ENCODE peak calls at places on chromosomes 1 and 21, in ten cellular contexts. One of them, this sample, is unnamed.

GRCh38 chr1:162374406-162374805 is 2.2 kb downstream of the SPATA46 start:
- DNase-seq in NCI-H510A: no peak
- DNase-seq in mucosa of descending colon: no peak
- DNase-seq in A549: no peak
- DNase-seq in activated T-cell treated with anti-CD3 and anti-CD28 coated beads for 1 hour: no peak
- DNase-seq in activated CD8-positive, alpha-beta memory T cell treated with anti-CD3 and anti-CD28 coated beads for 1 hour: no peak
- DNase-seq in caudate nucleus: no peak
- DNase-seq in K562: no peak
- DNase-seq in stimulated activated CD4-positive, alpha-beta T cell treated with anti-CD3 and anti-CD28 coated beads, Interleukin-2, amount 100 ng/mL, for 24 hours: no peak
- DNase-seq in lower leg skin: no peak
- DNase-seq in this sample: no peak

GRCh38 chr21:45816794-45817193 is 164.8 kb upstream of the COL6A1 start:
- DNase-seq in A549: no peak
- DNase-seq in K562: no peak
- DNase-seq in mucosa of descending colon: no peak
- DNase-seq in caudate nucleus: no peak
- DNase-seq in activated T-cell treated with anti-CD3 and anti-CD28 coated beads for 1 hour: no peak
- DNase-seq in NCI-H510A: no peak
- DNase-seq in stimulated activated CD4-positive, alpha-beta T cell treated with anti-CD3 and anti-CD28 coated beads, Interleukin-2, amount 100 ng/mL, for 24 hours: no peak
- DNase-seq in lower leg skin: no peak
- DNase-seq in activated CD8-positive, alpha-beta memory T cell treated with anti-CD3 and anti-CD28 coated beads for 1 hour: no peak
- DNase-seq in this sample: no peak

GRCh38 chr1:226364129-226364899 is 43.6 kb downstream of the PARP1 start:
- DNase-seq in NCI-H510A: no peak
- DNase-seq in activated CD8-positive, alpha-beta memory T cell treated with anti-CD3 and anti-CD28 coated beads for 1 hour: no peak
- DNase-seq in mucosa of descending colon: no peak
- DNase-seq in K562: peak; percentile 23
- DNase-seq in activated T-cell treated with anti-CD3 and anti-CD28 coated beads for 1 hour: no peak
- DNase-seq in caudate nucleus: no peak
- DNase-seq in stimulated activated CD4-positive, alpha-beta T cell treated with anti-CD3 and anti-CD28 coated beads, Interleukin-2, amount 100 ng/mL, for 24 hours: no peak
- DNase-seq in A549: no peak
- DNase-seq in lower leg skin: no peak
- DNase-seq in this sample: no peak

GRCh38 chr21:34126269-34126668 is 52.9 kb downstream of the MRPS6 start:
- DNase-seq in K562: no peak
- DNase-seq in activated CD8-positive, alpha-beta memory T cell treated with anti-CD3 and anti-CD28 coated beads for 1 hour: no peak
- DNase-seq in A549: no peak
- DNase-seq in mucosa of descending colon: no peak
- DNase-seq in NCI-H510A: no peak
- DNase-seq in activated T-cell treated with anti-CD3 and anti-CD28 coated beads for 1 hour: no peak
- DNase-seq in caudate nucleus: peak; percentile 41
- DNase-seq in stimulated activated CD4-positive, alpha-beta T cell treated with anti-CD3 and anti-CD28 coated beads, Interleukin-2, amount 100 ng/mL, for 24 hours: no peak
- DNase-seq in lower leg skin: no peak
- DNase-seq in this sample: no peak

GRCh38 chr1:100713636-100714035 is 5.9 kb upstream of the VCAM1 start:
- DNase-seq in lower leg skin: no peak
- DNase-seq in activated T-cell treated with anti-CD3 and anti-CD28 coated beads for 1 hour: no peak
- DNase-seq in A549: no peak
- DNase-seq in K562: no peak
- DNase-seq in activated CD8-positive, alpha-beta memory T cell treated with anti-CD3 and anti-CD28 coated beads for 1 hour: no peak
- DNase-seq in stimulated activated CD4-positive, alpha-beta T cell treated with anti-CD3 and anti-CD28 coated beads, Interleukin-2, amount 100 ng/mL, for 24 hours: no peak
- DNase-seq in mucosa of descending colon: no peak
- DNase-seq in NCI-H510A: no peak
- DNase-seq in caudate nucleus: no peak
- DNase-seq in this sample: no peak

GRCh38 chr1:169892819-169893644 is 664 bp downstream of the SCYL3 start:
- DNase-seq in caudate nucleus: no peak
- DNase-seq in lower leg skin: peak; percentile 23
- DNase-seq in mucosa of descending colon: no peak
- DNase-seq in K562: peak; percentile 40
- DNase-seq in activated CD8-positive, alpha-beta memory T cell treated with anti-CD3 and anti-CD28 coated beads for 1 hour: no peak
- DNase-seq in NCI-H510A: peak; percentile 38
- DNase-seq in stimulated activated CD4-positive, alpha-beta T cell treated with anti-CD3 and anti-CD28 coated beads, Interleukin-2, amount 100 ng/mL, for 24 hours: no peak
- DNase-seq in A549: peak; percentile 14
- DNase-seq in activated T-cell treated with anti-CD3 and anti-CD28 coated beads for 1 hour: no peak
- DNase-seq in this sample: peak; percentile 42

GRCh38 chr1:74426208-74426932 is 86.0 kb downstream of the LRRC53 start:
- DNase-seq in K562: peak; percentile 0
- DNase-seq in lower leg skin: no peak
- DNase-seq in mucosa of descending colon: no peak
- DNase-seq in activated T-cell treated with anti-CD3 and anti-CD28 coated beads for 1 hour: no peak
- DNase-seq in activated CD8-positive, alpha-beta memory T cell treated with anti-CD3 and anti-CD28 coated beads for 1 hour: no peak
- DNase-seq in NCI-H510A: no peak
- DNase-seq in A549: no peak
- DNase-seq in stimulated activated CD4-positive, alpha-beta T cell treated with anti-CD3 and anti-CD28 coated beads, Interleukin-2, amount 100 ng/mL, for 24 hours: no peak
- DNase-seq in caudate nucleus: no peak
- DNase-seq in this sample: no peak

GRCh38 chr1:32894681-32895080 is 6.5 kb downstream of the TMEM54 start:
- DNase-seq in activated CD8-positive, alpha-beta memory T cell treated with anti-CD3 and anti-CD28 coated beads for 1 hour: no peak
- DNase-seq in NCI-H510A: no peak
- DNase-seq in A549: no peak
- DNase-seq in activated T-cell treated with anti-CD3 and anti-CD28 coated beads for 1 hour: no peak
- DNase-seq in K562: no peak
- DNase-seq in caudate nucleus: no peak
- DNase-seq in stimulated activated CD4-positive, alpha-beta T cell treated with anti-CD3 and anti-CD28 coated beads, Interleukin-2, amount 100 ng/mL, for 24 hours: no peak
- DNase-seq in lower leg skin: no peak
- DNase-seq in mucosa of descending colon: no peak
- DNase-seq in this sample: no peak

GRCh38 chr1:154863702-154864174 is 6.3 kb downstream of the KCNN3 start:
- DNase-seq in stimulated activated CD4-positive, alpha-beta T cell treated with anti-CD3 and anti-CD28 coated beads, Interleukin-2, amount 100 ng/mL, for 24 hours: peak; percentile 50
- DNase-seq in activated CD8-positive, alpha-beta memory T cell treated with anti-CD3 and anti-CD28 coated beads for 1 hour: no peak
- DNase-seq in lower leg skin: no peak
- DNase-seq in mucosa of descending colon: no peak
- DNase-seq in K562: peak; percentile 81
- DNase-seq in activated T-cell treated with anti-CD3 and anti-CD28 coated beads for 1 hour: no peak
- DNase-seq in NCI-H510A: peak; percentile 42
- DNase-seq in A549: peak; percentile 72
- DNase-seq in caudate nucleus: no peak
- DNase-seq in this sample: peak; percentile 58

GRCh38 chr1:220575718-220576497 is 48.0 kb downstream of the MARK1 start:
- DNase-seq in lower leg skin: no peak
- DNase-seq in NCI-H510A: no peak
- DNase-seq in mucosa of descending colon: no peak
- DNase-seq in stimulated activated CD4-positive, alpha-beta T cell treated with anti-CD3 and anti-CD28 coated beads, Interleukin-2, amount 100 ng/mL, for 24 hours: no peak
- DNase-seq in activated CD8-positive, alpha-beta memory T cell treated with anti-CD3 and anti-CD28 coated beads for 1 hour: no peak
- DNase-seq in caudate nucleus: no peak
- DNase-seq in activated T-cell treated with anti-CD3 and anti-CD28 coated beads for 1 hour: no peak
- DNase-seq in A549: no peak
- DNase-seq in K562: no peak
- DNase-seq in this sample: no peak

GRCh38 chr1:38005195-38006007 is at the start of gene FHL3:
- DNase-seq in A549: no peak
- DNase-seq in lower leg skin: no peak
- DNase-seq in stimulated activated CD4-positive, alpha-beta T cell treated with anti-CD3 and anti-CD28 coated beads, Interleukin-2, amount 100 ng/mL, for 24 hours: peak; percentile 56
- DNase-seq in NCI-H510A: peak; percentile 98
- DNase-seq in activated CD8-positive, alpha-beta memory T cell treated with anti-CD3 and anti-CD28 coated beads for 1 hour: no peak
- DNase-seq in K562: peak; percentile 96
- DNase-seq in activated T-cell treated with anti-CD3 and anti-CD28 coated beads for 1 hour: no peak
- DNase-seq in mucosa of descending colon: peak; percentile 68
- DNase-seq in caudate nucleus: no peak
- DNase-seq in this sample: peak; percentile 66

GRCh38 chr1:76005755-76006154 is 68.8 kb upstream of the ST6GALNAC3 start:
- DNase-seq in stimulated activated CD4-positive, alpha-beta T cell treated with anti-CD3 and anti-CD28 coated beads, Interleukin-2, amount 100 ng/mL, for 24 hours: no peak
- DNase-seq in K562: no peak
- DNase-seq in mucosa of descending colon: no peak
- DNase-seq in NCI-H510A: no peak
- DNase-seq in lower leg skin: no peak
- DNase-seq in activated CD8-positive, alpha-beta memory T cell treated with anti-CD3 and anti-CD28 coated beads for 1 hour: no peak
- DNase-seq in caudate nucleus: no peak
- DNase-seq in activated T-cell treated with anti-CD3 and anti-CD28 coated beads for 1 hour: no peak
- DNase-seq in A549: no peak
- DNase-seq in this sample: no peak

GRCh38 chr1:169711469-169712308 is at the start of gene SELL:
- DNase-seq in A549: peak; percentile 81
- DNase-seq in activated CD8-positive, alpha-beta memory T cell treated with anti-CD3 and anti-CD28 coated beads for 1 hour: peak; percentile 45
- DNase-seq in lower leg skin: peak; percentile 41
- DNase-seq in K562: peak; percentile 69
- DNase-seq in NCI-H510A: peak; percentile 2
- DNase-seq in activated T-cell treated with anti-CD3 and anti-CD28 coated beads for 1 hour: peak; percentile 63
- DNase-seq in stimulated activated CD4-positive, alpha-beta T cell treated with anti-CD3 and anti-CD28 coated beads, Interleukin-2, amount 100 ng/mL, for 24 hours: peak; percentile 74
- DNase-seq in mucosa of descending colon: peak; percentile 32
- DNase-seq in caudate nucleus: peak; percentile 9
- DNase-seq in this sample: peak; percentile 72

GRCh38 chr1:224432672-224433040 is 1.9 kb downstream of the WDR26 start:
- DNase-seq in mucosa of descending colon: no peak
- DNase-seq in caudate nucleus: no peak
- DNase-seq in lower leg skin: no peak
- DNase-seq in K562: peak; percentile 62
- DNase-seq in A549: no peak
- DNase-seq in stimulated activated CD4-positive, alpha-beta T cell treated with anti-CD3 and anti-CD28 coated beads, Interleukin-2, amount 100 ng/mL, for 24 hours: peak; percentile 24
- DNase-seq in activated CD8-positive, alpha-beta memory T cell treated with anti-CD3 and anti-CD28 coated beads for 1 hour: no peak
- DNase-seq in NCI-H510A: no peak
- DNase-seq in activated T-cell treated with anti-CD3 and anti-CD28 coated beads for 1 hour: no peak
- DNase-seq in this sample: no peak

GRCh38 chr21:33666153-33666552 is 23.9 kb downstream of the ITSN1 start:
- DNase-seq in lower leg skin: no peak
- DNase-seq in A549: no peak
- DNase-seq in caudate nucleus: no peak
- DNase-seq in activated CD8-positive, alpha-beta memory T cell treated with anti-CD3 and anti-CD28 coated beads for 1 hour: no peak
- DNase-seq in NCI-H510A: no peak
- DNase-seq in K562: no peak
- DNase-seq in stimulated activated CD4-positive, alpha-beta T cell treated with anti-CD3 and anti-CD28 coated beads, Interleukin-2, amount 100 ng/mL, for 24 hours: no peak
- DNase-seq in mucosa of descending colon: no peak
- DNase-seq in activated T-cell treated with anti-CD3 and anti-CD28 coated beads for 1 hour: no peak
- DNase-seq in this sample: no peak

GRCh38 chr1:187689137-187689536 is 860.4 kb downstream of the PLA2G4A start:
- DNase-seq in NCI-H510A: no peak
- DNase-seq in K562: no peak
- DNase-seq in activated T-cell treated with anti-CD3 and anti-CD28 coated beads for 1 hour: no peak
- DNase-seq in lower leg skin: no peak
- DNase-seq in stimulated activated CD4-positive, alpha-beta T cell treated with anti-CD3 and anti-CD28 coated beads, Interleukin-2, amount 100 ng/mL, for 24 hours: no peak
- DNase-seq in mucosa of descending colon: no peak
- DNase-seq in caudate nucleus: no peak
- DNase-seq in A549: no peak
- DNase-seq in activated CD8-positive, alpha-beta memory T cell treated with anti-CD3 and anti-CD28 coated beads for 1 hour: no peak
- DNase-seq in this sample: no peak

GRCh38 chr1:11039351-11040104 is 7.5 kb downstream of the MASP2 start:
- DNase-seq in A549: no peak
- DNase-seq in stimulated activated CD4-positive, alpha-beta T cell treated with anti-CD3 and anti-CD28 coated beads, Interleukin-2, amount 100 ng/mL, for 24 hours: no peak
- DNase-seq in NCI-H510A: no peak
- DNase-seq in activated T-cell treated with anti-CD3 and anti-CD28 coated beads for 1 hour: no peak
- DNase-seq in K562: no peak
- DNase-seq in lower leg skin: no peak
- DNase-seq in caudate nucleus: no peak
- DNase-seq in mucosa of descending colon: no peak
- DNase-seq in activated CD8-positive, alpha-beta memory T cell treated with anti-CD3 and anti-CD28 coated beads for 1 hour: no peak
- DNase-seq in this sample: no peak

GRCh38 chr1:93448292-93448982 is 519 bp downstream of the FNBP1L start:
- DNase-seq in A549: peak; percentile 27
- DNase-seq in NCI-H510A: peak; percentile 67
- DNase-seq in lower leg skin: no peak
- DNase-seq in stimulated activated CD4-positive, alpha-beta T cell treated with anti-CD3 and anti-CD28 coated beads, Interleukin-2, amount 100 ng/mL, for 24 hours: peak; percentile 29
- DNase-seq in activated CD8-positive, alpha-beta memory T cell treated with anti-CD3 and anti-CD28 coated beads for 1 hour: no peak
- DNase-seq in activated T-cell treated with anti-CD3 and anti-CD28 coated beads for 1 hour: no peak
- DNase-seq in caudate nucleus: peak; percentile 53
- DNase-seq in K562: peak; percentile 58
- DNase-seq in mucosa of descending colon: peak; percentile 80
- DNase-seq in this sample: peak; percentile 68

GRCh38 chr1:36765785-36766300 is 268.5 kb downstream of the GRIK3 start:
- DNase-seq in A549: no peak
- DNase-seq in K562: no peak
- DNase-seq in lower leg skin: no peak
- DNase-seq in caudate nucleus: no peak
- DNase-seq in NCI-H510A: peak; percentile 74
- DNase-seq in stimulated activated CD4-positive, alpha-beta T cell treated with anti-CD3 and anti-CD28 coated beads, Interleukin-2, amount 100 ng/mL, for 24 hours: no peak
- DNase-seq in activated CD8-positive, alpha-beta memory T cell treated with anti-CD3 and anti-CD28 coated beads for 1 hour: no peak
- DNase-seq in mucosa of descending colon: no peak
- DNase-seq in activated T-cell treated with anti-CD3 and anti-CD28 coated beads for 1 hour: no peak
- DNase-seq in this sample: no peak

GRCh38 chr1:18527921-18528320 is 47.2 kb downstream of the KLHDC7A start:
- DNase-seq in caudate nucleus: no peak
- DNase-seq in lower leg skin: no peak
- DNase-seq in activated CD8-positive, alpha-beta memory T cell treated with anti-CD3 and anti-CD28 coated beads for 1 hour: no peak
- DNase-seq in activated T-cell treated with anti-CD3 and anti-CD28 coated beads for 1 hour: no peak
- DNase-seq in A549: no peak
- DNase-seq in NCI-H510A: no peak
- DNase-seq in mucosa of descending colon: no peak
- DNase-seq in K562: no peak
- DNase-seq in stimulated activated CD4-positive, alpha-beta T cell treated with anti-CD3 and anti-CD28 coated beads, Interleukin-2, amount 100 ng/mL, for 24 hours: no peak
- DNase-seq in this sample: no peak

GRCh38 chr1:174051956-174052355 is 29.8 kb upstream of the RC3H1 start:
- DNase-seq in activated CD8-positive, alpha-beta memory T cell treated with anti-CD3 and anti-CD28 coated beads for 1 hour: no peak
- DNase-seq in K562: peak; percentile 34
- DNase-seq in caudate nucleus: peak; percentile 74
- DNase-seq in lower leg skin: peak; percentile 29
- DNase-seq in mucosa of descending colon: no peak
- DNase-seq in A549: no peak
- DNase-seq in stimulated activated CD4-positive, alpha-beta T cell treated with anti-CD3 and anti-CD28 coated beads, Interleukin-2, amount 100 ng/mL, for 24 hours: no peak
- DNase-seq in activated T-cell treated with anti-CD3 and anti-CD28 coated beads for 1 hour: no peak
- DNase-seq in NCI-H510A: no peak
- DNase-seq in this sample: no peak

GRCh38 chr1:23394664-23395063 is 25.0 kb upstream of the ZNF436 start:
- DNase-seq in lower leg skin: peak; percentile 84
- DNase-seq in activated T-cell treated with anti-CD3 and anti-CD28 coated beads for 1 hour: no peak
- DNase-seq in K562: no peak
- DNase-seq in mucosa of descending colon: peak; percentile 74
- DNase-seq in stimulated activated CD4-positive, alpha-beta T cell treated with anti-CD3 and anti-CD28 coated beads, Interleukin-2, amount 100 ng/mL, for 24 hours: no peak
- DNase-seq in caudate nucleus: no peak
- DNase-seq in activated CD8-positive, alpha-beta memory T cell treated with anti-CD3 and anti-CD28 coated beads for 1 hour: no peak
- DNase-seq in A549: no peak
- DNase-seq in NCI-H510A: no peak
- DNase-seq in this sample: peak; percentile 70

GRCh38 chr1:230270185-230270939 is 155.8 kb downstream of the PGBD5 start:
- DNase-seq in activated T-cell treated with anti-CD3 and anti-CD28 coated beads for 1 hour: no peak
- DNase-seq in mucosa of descending colon: no peak
- DNase-seq in A549: no peak
- DNase-seq in stimulated activated CD4-positive, alpha-beta T cell treated with anti-CD3 and anti-CD28 coated beads, Interleukin-2, amount 100 ng/mL, for 24 hours: peak; percentile 39
- DNase-seq in lower leg skin: no peak
- DNase-seq in K562: peak; percentile 12
- DNase-seq in activated CD8-positive, alpha-beta memory T cell treated with anti-CD3 and anti-CD28 coated beads for 1 hour: no peak
- DNase-seq in caudate nucleus: no peak
- DNase-seq in NCI-H510A: no peak
- DNase-seq in this sample: no peak

GRCh38 chr1:153922838-153923652 is at the start of gene GATAD2B:
- DNase-seq in caudate nucleus: peak; percentile 98
- DNase-seq in K562: peak; percentile 100
- DNase-seq in NCI-H510A: peak; percentile 99
- DNase-seq in lower leg skin: peak; percentile 99
- DNase-seq in activated CD8-positive, alpha-beta memory T cell treated with anti-CD3 and anti-CD28 coated beads for 1 hour: peak; percentile 98
- DNase-seq in A549: peak; percentile 100
- DNase-seq in stimulated activated CD4-positive, alpha-beta T cell treated with anti-CD3 and anti-CD28 coated beads, Interleukin-2, amount 100 ng/mL, for 24 hours: peak; percentile 99
- DNase-seq in mucosa of descending colon: peak; percentile 100
- DNase-seq in activated T-cell treated with anti-CD3 and anti-CD28 coated beads for 1 hour: peak; percentile 96
- DNase-seq in this sample: peak; percentile 99

GRCh38 chr1:150807257-150807637 is 813 bp downstream of the CTSK start:
- DNase-seq in K562: no peak
- DNase-seq in mucosa of descending colon: no peak
- DNase-seq in caudate nucleus: no peak
- DNase-seq in A549: no peak
- DNase-seq in NCI-H510A: no peak
- DNase-seq in stimulated activated CD4-positive, alpha-beta T cell treated with anti-CD3 and anti-CD28 coated beads, Interleukin-2, amount 100 ng/mL, for 24 hours: no peak
- DNase-seq in activated T-cell treated with anti-CD3 and anti-CD28 coated beads for 1 hour: no peak
- DNase-seq in lower leg skin: no peak
- DNase-seq in activated CD8-positive, alpha-beta memory T cell treated with anti-CD3 and anti-CD28 coated beads for 1 hour: no peak
- DNase-seq in this sample: no peak

GRCh38 chr1:214670098-214670497 is 67.1 kb downstream of the CENPF start:
- DNase-seq in stimulated activated CD4-positive, alpha-beta T cell treated with anti-CD3 and anti-CD28 coated beads, Interleukin-2, amount 100 ng/mL, for 24 hours: no peak
- DNase-seq in caudate nucleus: no peak
- DNase-seq in mucosa of descending colon: no peak
- DNase-seq in activated CD8-positive, alpha-beta memory T cell treated with anti-CD3 and anti-CD28 coated beads for 1 hour: no peak
- DNase-seq in K562: no peak
- DNase-seq in NCI-H510A: no peak
- DNase-seq in activated T-cell treated with anti-CD3 and anti-CD28 coated beads for 1 hour: no peak
- DNase-seq in A549: no peak
- DNase-seq in lower leg skin: no peak
- DNase-seq in this sample: no peak

GRCh38 chr1:171983584-171983983 is 142.3 kb downstream of the DNM3 start:
- DNase-seq in stimulated activated CD4-positive, alpha-beta T cell treated with anti-CD3 and anti-CD28 coated beads, Interleukin-2, amount 100 ng/mL, for 24 hours: no peak
- DNase-seq in activated CD8-positive, alpha-beta memory T cell treated with anti-CD3 and anti-CD28 coated beads for 1 hour: no peak
- DNase-seq in lower leg skin: no peak
- DNase-seq in A549: peak; percentile 43
- DNase-seq in mucosa of descending colon: no peak
- DNase-seq in K562: peak; percentile 7
- DNase-seq in activated T-cell treated with anti-CD3 and anti-CD28 coated beads for 1 hour: no peak
- DNase-seq in NCI-H510A: no peak
- DNase-seq in caudate nucleus: no peak
- DNase-seq in this sample: no peak

GRCh38 chr1:82517586-82517985 is 716.9 kb downstream of the ADGRL2 start:
- DNase-seq in NCI-H510A: no peak
- DNase-seq in activated CD8-positive, alpha-beta memory T cell treated with anti-CD3 and anti-CD28 coated beads for 1 hour: no peak
- DNase-seq in mucosa of descending colon: no peak
- DNase-seq in caudate nucleus: no peak
- DNase-seq in lower leg skin: peak; percentile 19
- DNase-seq in activated T-cell treated with anti-CD3 and anti-CD28 coated beads for 1 hour: no peak
- DNase-seq in A549: no peak
- DNase-seq in K562: no peak
- DNase-seq in stimulated activated CD4-positive, alpha-beta T cell treated with anti-CD3 and anti-CD28 coated beads, Interleukin-2, amount 100 ng/mL, for 24 hours: no peak
- DNase-seq in this sample: no peak

This sample was measured in transverse colon.